ENCODE peak calls at places on chromosome 2, in seven cellular contexts. One of them, this sample, is unnamed.
A peak's percentile ranks its signal among the peaks of the same experiment; 100 is the strongest.

GRCh38 chr2:42195559-42195958 is 26.4 kb downstream of the EML4 start:
- DNase-seq in K562: no peak
- DNase-seq in T47D: no peak
- DNase-seq in HCT116: peak; percentile 41
- DNase-seq in SK-N-SH: no peak
- DNase-seq in GM12878: no peak
- DNase-seq in H1: no peak
- DNase-seq in this sample: peak; percentile 88

GRCh38 chr2:1817256-1818127 is 73.2 kb upstream of the PXDN start:
- DNase-seq in K562: peak; percentile 90
- DNase-seq in T47D: peak; percentile 69
- DNase-seq in HCT116: peak; percentile 8
- DNase-seq in SK-N-SH: peak; percentile 99
- DNase-seq in GM12878: no peak
- DNase-seq in H1: peak; percentile 38
- DNase-seq in this sample: peak; percentile 7

GRCh38 chr2:176967911-176968451 is 244.6 kb upstream of the HNRNPA3 start:
- DNase-seq in K562: no peak
- DNase-seq in T47D: no peak
- DNase-seq in HCT116: no peak
- DNase-seq in SK-N-SH: no peak
- DNase-seq in GM12878: peak; percentile 5
- DNase-seq in H1: no peak
- DNase-seq in this sample: no peak

GRCh38 chr2:172434821-172435607 is 7.6 kb downstream of the ITGA6 start:
- DNase-seq in K562: no peak
- DNase-seq in T47D: no peak
- DNase-seq in HCT116: no peak
- DNase-seq in SK-N-SH: no peak
- DNase-seq in GM12878: no peak
- DNase-seq in H1: no peak
- DNase-seq in this sample: no peak

GRCh38 chr2:71064110-71064611 is 4.3 kb upstream of the NAGK start:
- DNase-seq in K562: no peak
- DNase-seq in T47D: no peak
- DNase-seq in HCT116: no peak
- DNase-seq in SK-N-SH: no peak
- DNase-seq in GM12878: no peak
- DNase-seq in H1: no peak
- DNase-seq in this sample: no peak

GRCh38 chr2:118672055-118672454 is 175.4 kb downstream of the EN1 start:
- DNase-seq in K562: no peak
- DNase-seq in T47D: no peak
- DNase-seq in HCT116: no peak
- DNase-seq in SK-N-SH: no peak
- DNase-seq in GM12878: no peak
- DNase-seq in H1: no peak
- DNase-seq in this sample: no peak

GRCh38 chr2:23388292-23388691 is 3.3 kb downstream of the KLHL29 start:
- DNase-seq in K562: no peak
- DNase-seq in T47D: no peak
- DNase-seq in HCT116: no peak
- DNase-seq in SK-N-SH: no peak
- DNase-seq in GM12878: no peak
- DNase-seq in H1: no peak
- DNase-seq in this sample: no peak

GRCh38 chr2:38997784-38998183 is 108.1 kb downstream of the ARHGEF33 start:
- DNase-seq in K562: no peak
- DNase-seq in T47D: no peak
- DNase-seq in HCT116: no peak
- DNase-seq in SK-N-SH: no peak
- DNase-seq in GM12878: no peak
- DNase-seq in H1: no peak
- DNase-seq in this sample: peak; percentile 14

GRCh38 chr2:165011199-165011598 is 55.9 kb upstream of the SLC38A11 start:
- DNase-seq in K562: no peak
- DNase-seq in T47D: no peak
- DNase-seq in HCT116: no peak
- DNase-seq in SK-N-SH: no peak
- DNase-seq in GM12878: no peak
- DNase-seq in H1: no peak
- DNase-seq in this sample: no peak

GRCh38 chr2:136234261-136234660 is 116.3 kb upstream of the CXCR4 start:
- DNase-seq in K562: no peak
- DNase-seq in T47D: no peak
- DNase-seq in HCT116: no peak
- DNase-seq in SK-N-SH: no peak
- DNase-seq in GM12878: no peak
- DNase-seq in H1: no peak
- DNase-seq in this sample: no peak

GRCh38 chr2:11446733-11447248 is 19.2 kb downstream of the E2F6 start:
- DNase-seq in K562: peak; percentile 56
- DNase-seq in T47D: peak; percentile 6
- DNase-seq in HCT116: peak; percentile 22
- DNase-seq in SK-N-SH: peak; percentile 72
- DNase-seq in GM12878: no peak
- DNase-seq in H1: peak; percentile 51
- DNase-seq in this sample: peak; percentile 75
- TF ChIP-seq JUND in K562: no peak
- TF ChIP-seq JUND in T47D: no peak
- TF ChIP-seq JUND in HCT116: no peak
- TF ChIP-seq JUND in SK-N-SH: no peak
- TF ChIP-seq JUND in GM12878: no peak
- TF ChIP-seq JUND in H1: no peak
- TF ChIP-seq JUND in this sample: no peak

GRCh38 chr2:223537669-223538601 is 64.2 kb downstream of the SCG2 start:
- DNase-seq in K562: no peak
- DNase-seq in T47D: no peak
- DNase-seq in HCT116: no peak
- DNase-seq in SK-N-SH: no peak
- DNase-seq in GM12878: no peak
- DNase-seq in H1: no peak
- DNase-seq in this sample: peak; percentile 42
- TF ChIP-seq JUND in K562: no peak
- TF ChIP-seq JUND in T47D: no peak
- TF ChIP-seq JUND in HCT116: peak; percentile 34
- TF ChIP-seq JUND in SK-N-SH: peak; percentile 81
- TF ChIP-seq JUND in GM12878: no peak
- TF ChIP-seq JUND in H1: no peak
- TF ChIP-seq JUND in this sample: no peak

DNA sequence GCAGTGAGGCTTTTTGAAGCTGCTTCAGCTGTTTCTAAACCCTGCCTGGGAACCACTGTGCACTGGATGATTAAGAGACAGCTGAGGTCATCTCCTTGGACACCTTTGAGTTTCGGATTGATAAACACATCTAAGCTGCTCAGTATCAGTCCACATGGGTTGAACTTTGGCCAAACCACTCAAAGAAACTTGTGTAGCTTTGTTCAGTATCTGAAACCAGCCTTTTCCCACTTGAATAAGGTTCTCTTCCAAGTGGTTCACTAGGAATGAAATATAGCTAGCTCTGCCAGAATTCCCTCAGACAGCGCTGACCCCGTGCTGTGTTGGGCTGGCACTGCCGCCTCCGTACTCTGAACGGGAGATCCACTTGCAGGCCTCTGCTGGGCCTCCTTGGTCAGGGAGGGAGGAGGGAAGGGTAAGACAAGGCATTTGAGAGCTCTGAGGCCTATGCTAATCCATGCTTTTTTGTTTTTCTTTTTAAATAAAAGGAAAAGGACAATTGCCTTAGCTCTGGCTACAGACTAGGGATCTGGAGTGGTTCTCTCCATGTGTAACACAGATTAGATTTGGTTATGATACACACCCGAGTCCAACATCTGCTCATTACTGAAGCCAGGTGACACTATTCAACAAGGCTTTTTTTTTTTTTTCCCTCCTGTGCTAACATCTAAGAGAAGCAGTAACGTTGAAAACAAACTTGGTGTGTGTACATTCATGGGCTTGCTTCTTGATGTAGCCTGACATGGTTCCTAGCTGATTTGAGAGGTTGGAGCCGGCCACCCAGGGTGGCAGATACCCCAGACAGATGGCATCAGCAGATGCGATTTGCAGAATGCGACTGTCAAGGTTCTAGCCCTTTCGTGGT is 67.7 kb downstream of the NCK2 start:
- DNase-seq in K562: no peak
- DNase-seq in T47D: no peak
- DNase-seq in HCT116: no peak
- DNase-seq in SK-N-SH: peak; percentile 44
- DNase-seq in GM12878: no peak
- DNase-seq in H1: no peak
- DNase-seq in this sample: peak; percentile 60
- TF ChIP-seq JUND in K562: peak; percentile 64
- TF ChIP-seq JUND in T47D: no peak
- TF ChIP-seq JUND in HCT116: no peak
- TF ChIP-seq JUND in SK-N-SH: no peak
- TF ChIP-seq JUND in GM12878: no peak
- TF ChIP-seq JUND in H1: no peak
- TF ChIP-seq JUND in this sample: no peak

GRCh38 chr2:222535477-222535876 is 111.1 kb downstream of the SGPP2 start:
- DNase-seq in K562: no peak
- DNase-seq in T47D: no peak
- DNase-seq in HCT116: no peak
- DNase-seq in SK-N-SH: no peak
- DNase-seq in GM12878: no peak
- DNase-seq in H1: no peak
- DNase-seq in this sample: no peak

GRCh38 chr2:222526480-222527277 is 102.3 kb downstream of the SGPP2 start:
- DNase-seq in K562: no peak
- DNase-seq in T47D: no peak
- DNase-seq in HCT116: no peak
- DNase-seq in SK-N-SH: no peak
- DNase-seq in GM12878: no peak
- DNase-seq in H1: no peak
- DNase-seq in this sample: no peak

GRCh38 chr2:222532315-222532714 is 108.0 kb downstream of the SGPP2 start:
- DNase-seq in K562: no peak
- DNase-seq in T47D: no peak
- DNase-seq in HCT116: no peak
- DNase-seq in SK-N-SH: no peak
- DNase-seq in GM12878: no peak
- DNase-seq in H1: no peak
- DNase-seq in this sample: no peak
- TF ChIP-seq JUND in K562: no peak
- TF ChIP-seq JUND in T47D: no peak
- TF ChIP-seq JUND in HCT116: no peak
- TF ChIP-seq JUND in SK-N-SH: no peak
- TF ChIP-seq JUND in GM12878: no peak
- TF ChIP-seq JUND in H1: no peak
- TF ChIP-seq JUND in this sample: no peak

GRCh38 chr2:45943231-45944044 is 292.0 kb downstream of the PRKCE start:
- DNase-seq in K562: no peak
- DNase-seq in T47D: no peak
- DNase-seq in HCT116: no peak
- DNase-seq in SK-N-SH: no peak
- DNase-seq in GM12878: no peak
- DNase-seq in H1: no peak
- DNase-seq in this sample: no peak
- TF ChIP-seq JUND in K562: no peak
- TF ChIP-seq JUND in T47D: no peak
- TF ChIP-seq JUND in HCT116: no peak
- TF ChIP-seq JUND in SK-N-SH: no peak
- TF ChIP-seq JUND in GM12878: no peak
- TF ChIP-seq JUND in H1: no peak
- TF ChIP-seq JUND in this sample: no peak

GRCh38 chr2:11750422-11750821 is 4.0 kb downstream of the LPIN1 start:
- DNase-seq in K562: no peak
- DNase-seq in T47D: no peak
- DNase-seq in HCT116: no peak
- DNase-seq in SK-N-SH: no peak
- DNase-seq in GM12878: peak; percentile 70
- DNase-seq in H1: no peak
- DNase-seq in this sample: no peak
- TF ChIP-seq JUND in K562: no peak
- TF ChIP-seq JUND in T47D: no peak
- TF ChIP-seq JUND in HCT116: no peak
- TF ChIP-seq JUND in SK-N-SH: no peak
- TF ChIP-seq JUND in GM12878: peak; percentile 74
- TF ChIP-seq JUND in H1: no peak
- TF ChIP-seq JUND in this sample: no peak

DNA sequence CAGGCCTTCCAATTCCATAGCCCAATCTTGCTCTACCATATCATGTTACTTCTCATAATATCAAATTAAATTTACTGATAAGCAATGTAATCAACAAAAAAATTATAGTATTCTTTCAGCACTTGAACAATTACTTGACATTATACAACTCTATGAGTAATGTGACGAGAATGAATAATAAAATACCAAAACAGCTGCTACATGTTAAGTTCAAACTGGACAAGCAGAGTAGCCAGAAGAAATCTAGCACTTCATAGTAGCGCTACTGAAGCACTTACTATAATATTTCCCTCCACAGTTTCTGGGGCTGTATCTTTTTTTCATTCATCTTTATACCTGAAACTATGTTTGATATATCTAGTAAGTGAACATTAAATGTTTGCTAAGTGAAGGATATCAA is 14.9 kb downstream of the PPP3R1 start:
- DNase-seq in K562: no peak
- DNase-seq in T47D: no peak
- DNase-seq in HCT116: no peak
- DNase-seq in SK-N-SH: no peak
- DNase-seq in GM12878: no peak
- DNase-seq in H1: no peak
- DNase-seq in this sample: no peak
- TF ChIP-seq JUND in K562: no peak
- TF ChIP-seq JUND in T47D: no peak
- TF ChIP-seq JUND in HCT116: no peak
- TF ChIP-seq JUND in SK-N-SH: peak; percentile 9
- TF ChIP-seq JUND in GM12878: no peak
- TF ChIP-seq JUND in H1: no peak
- TF ChIP-seq JUND in this sample: no peak

GRCh38 chr2:46275995-46276394 is 21.2 kb upstream of the EPAS1 start:
- DNase-seq in K562: no peak
- DNase-seq in T47D: no peak
- DNase-seq in HCT116: no peak
- DNase-seq in SK-N-SH: no peak
- DNase-seq in GM12878: no peak
- DNase-seq in H1: no peak
- DNase-seq in this sample: no peak
- TF ChIP-seq JUND in K562: no peak
- TF ChIP-seq JUND in T47D: no peak
- TF ChIP-seq JUND in HCT116: no peak
- TF ChIP-seq JUND in SK-N-SH: no peak
- TF ChIP-seq JUND in GM12878: no peak
- TF ChIP-seq JUND in H1: no peak
- TF ChIP-seq JUND in this sample: no peak